ENCODE peak calls at places on chromosomes 6 and 20, in six cellular contexts. J is GM12878, Z is K562, S is SK-N-SH, V is H1, W is HepG2. K is an unnamed sample.

GRCh38 chr20:8524716-8525343 is 392.8 kb downstream of the PLCB1 start:
- DNase-seq in Z (no peak), S (no peak), J (no peak), W (no peak), V (no peak), K (no peak)

GRCh38 chr20:57713505-57713903 is 3.7 kb upstream of the PMEPA1 start:
- DNase-seq in W (no peak), V (no peak), S (no peak), J (no peak), Z (no peak), K (peak)

GRCh38 chr20:22531056-22531615 is 53.2 kb downstream of the FOXA2 start:
- DNase-seq in S (no peak), W (no peak), Z (no peak), V (no peak), J (no peak), K (no peak)

GRCh38 chr6:70651326-70651905 is 16.3 kb upstream of the SMAP1 start:
- DNase-seq in S (no peak), J (no peak), Z (no peak), W (no peak), V (no peak), K (no peak)

GRCh38 chr6:84763397-84764331 is 734 bp downstream of the TBX18 start:
- DNase-seq in W (no peak), V (no peak), Z (peak), J (no peak), S (peak), K (peak)

GRCh38 chr20:51404297-51405060 is 138.0 kb downstream of the NFATC2 start:
- DNase-seq in Z (no peak), V (no peak), W (no peak), J (peak), S (no peak), K (no peak)

GRCh38 chr6:26556263-26557070 is 18.3 kb downstream of the HMGN4 start:
- DNase-seq in V (no peak), W (peak), Z (peak), J (no peak), S (peak), K (peak)

GRCh38 chr6:24504642-24505586 is 10.1 kb downstream of the ALDH5A1 start:
- DNase-seq in J (no peak), W (peak), V (no peak), S (peak), Z (no peak), K (no peak)

GRCh38 chr6:7446644-7447325 is 57.2 kb downstream of the RIOK1 start:
- DNase-seq in W (peak), Z (no peak), J (no peak), V (no peak), S (no peak), K (no peak)

GRCh38 chr20:3764659-3765058 is 2.9 kb downstream of the ADISSP start:
- DNase-seq in S (no peak), Z (no peak), J (no peak), W (no peak), V (no peak), K (no peak)

GRCh38 chr20:36434383-36434782 is 106.9 kb upstream of the MYL9 start:
- DNase-seq in W (no peak), V (no peak), S (no peak), Z (no peak), J (no peak), K (no peak)

GRCh38 chr6:22794844-22795243 is 225.5 kb downstream of the HDGFL1 start:
- DNase-seq in V (no peak), J (no peak), W (no peak), Z (no peak), S (no peak), K (no peak)

GRCh38 chr6:79797912-79798311 is 149.4 kb downstream of the ELOVL4 start:
- DNase-seq in Z (no peak), V (no peak), S (no peak), J (no peak), W (no peak), K (no peak)

GRCh38 chr20:56400001-56400640 is 7.7 kb downstream of the CSTF1 start:
- DNase-seq in W (peak), V (no peak), J (peak), S (peak), Z (peak), K (peak)

GRCh38 chr6:53412751-53413150 is 64.0 kb upstream of the ELOVL5 start:
- DNase-seq in W (no peak), S (no peak), J (no peak), Z (no peak), V (no peak), K (no peak)

GRCh38 chr6:90194371-90194841 is 102.2 kb downstream of the BACH2 start:
- DNase-seq in W (no peak), Z (no peak), S (peak), J (no peak), V (no peak), K (no peak)

GRCh38 chr6:70108230-70108629 is 194.7 kb downstream of the COL9A1 start:
- DNase-seq in V (no peak), S (peak), W (peak), J (peak), Z (peak), K (no peak)

GRCh38 chr20:58905236-58905635 is 52.7 kb downstream of the GNAS start:
- DNase-seq in Z (no peak), J (no peak), S (no peak), V (no peak), W (no peak), K (no peak)

GRCh38 chr6:132712366-132712765 is 1.5 kb downstream of the VNN1 start:
- DNase-seq in W (no peak), V (no peak), S (no peak), J (no peak), Z (no peak), K (no peak)

GRCh38 chr20:3652646-3653596 is 10.3 kb downstream of the GFRA4 start:
- DNase-seq in J (no peak), V (no peak), Z (peak), W (no peak), S (no peak), K (peak)

GRCh38 chr6:124298682-124299081 is 495.0 kb downstream of the NKAIN2 start:
- DNase-seq in S (no peak), Z (no peak), V (no peak), W (no peak), J (no peak), K (no peak)

GRCh38 chr6:137717074-137718073 is 149.7 kb upstream of the TNFAIP3 start:
- DNase-seq in Z (no peak), V (no peak), J (no peak), W (no peak), S (no peak), K (no peak)

GRCh38 chr6:51569594-51569993 is 517.8 kb downstream of the PKHD1 start:
- DNase-seq in J (no peak), S (no peak), Z (no peak), V (no peak), W (no peak), K (no peak)

GRCh38 chr6:109867009-109867969 is 110.8 kb upstream of the GPR6 start:
- DNase-seq in J (no peak), V (no peak), S (no peak), Z (no peak), W (no peak), K (no peak)

GRCh38 chr6:111503660-111504059 is 20.6 kb upstream of the REV3L start:
- DNase-seq in S (peak), J (no peak), W (peak), Z (no peak), V (no peak), K (no peak)

GRCh38 chr6:109660526-109660925 is 30.5 kb downstream of the AK9 start:
- DNase-seq in S (no peak), W (no peak), J (no peak), V (no peak), Z (no peak), K (no peak)

GRCh38 chr6:89121934-89122333 is 4.1 kb upstream of the SRSF12 start:
- DNase-seq in S (no peak), W (no peak), V (no peak), J (no peak), Z (no peak), K (no peak)

GRCh38 chr6:63636516-63636968 is 940 bp downstream of the PHF3 start:
- DNase-seq in J (no peak), Z (peak), W (peak), S (peak), V (no peak), K (no peak)
- TF ChIP-seq GABPA in J (no peak), Z (no peak), W (no peak), S (no peak), V (no peak), K (no peak)

DNA sequence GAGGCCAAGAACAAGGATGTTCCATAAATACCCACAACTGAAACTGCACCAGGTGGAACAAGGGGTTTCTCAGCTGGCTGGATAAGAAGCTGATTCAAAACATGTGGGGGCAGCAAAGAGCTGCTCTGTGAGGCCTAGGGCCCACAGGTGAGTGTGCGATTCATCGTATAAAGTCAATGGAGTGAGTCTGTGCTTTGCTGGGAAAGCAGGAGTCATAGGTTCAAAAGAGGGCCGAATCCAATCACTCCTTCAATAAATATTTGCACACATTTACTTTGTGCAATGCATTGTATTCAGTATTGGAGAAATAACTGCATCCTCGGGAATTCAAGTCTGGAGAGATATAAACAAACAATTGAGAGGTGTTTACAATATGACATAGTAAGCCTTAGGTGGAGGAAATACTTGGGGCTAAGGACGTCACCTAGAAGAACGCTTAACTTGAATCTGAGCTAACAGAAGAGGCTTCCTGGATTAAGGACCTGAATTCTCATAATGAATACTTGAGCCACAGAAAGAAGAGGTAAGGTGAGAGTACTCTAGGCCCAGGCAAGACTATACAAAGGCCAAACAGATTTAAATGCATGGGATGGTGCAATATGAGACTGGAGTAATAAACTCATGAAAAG is 83.7 kb upstream of the TMEM30A start:
- DNase-seq in V (no peak), Z (no peak), W (peak), J (no peak), S (peak), K (no peak)
- TF ChIP-seq GABPA in V (no peak), Z (no peak), W (no peak), J (no peak), S (no peak), K (no peak)

GRCh38 chr20:54134445-54135220 is 39.2 kb downstream of the CYP24A1 start:
- DNase-seq in J (no peak), S (no peak), V (no peak), W (peak), Z (no peak), K (no peak)
- TF ChIP-seq GABPA in J (no peak), S (no peak), V (no peak), W (no peak), Z (no peak), K (no peak)

DNA sequence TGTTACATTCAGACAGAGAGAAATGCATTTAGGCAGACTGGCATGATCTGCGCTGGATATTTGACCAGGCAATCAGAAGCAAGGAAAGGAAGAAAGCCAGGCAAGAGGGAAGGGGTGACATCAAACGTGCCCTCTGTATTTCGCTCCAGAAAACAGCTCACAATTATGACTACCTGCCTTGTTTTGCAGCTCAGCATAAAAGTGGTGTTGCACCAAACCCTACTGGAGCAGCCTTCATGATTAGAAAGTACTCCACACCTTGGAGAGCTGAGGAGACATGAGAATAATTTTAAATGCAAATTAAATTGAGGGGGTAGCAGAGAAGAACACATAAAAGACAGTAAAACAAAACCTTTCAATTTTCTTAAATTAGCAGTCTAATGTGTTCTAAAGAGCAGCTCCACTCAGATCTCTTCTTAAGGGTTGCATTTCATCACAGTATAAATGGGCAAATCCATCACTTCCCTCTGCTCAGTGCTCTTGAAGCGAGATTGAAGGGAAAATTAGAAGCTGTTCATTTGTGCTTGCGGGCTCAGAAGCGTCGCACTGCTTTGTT is at the start of gene PHACTR1:
- DNase-seq in V (no peak), W (no peak), Z (no peak), J (no peak), S (no peak), K (no peak)
- TF ChIP-seq GABPA in V (no peak), W (no peak), Z (no peak), J (no peak), S (no peak), K (no peak)

DNA sequence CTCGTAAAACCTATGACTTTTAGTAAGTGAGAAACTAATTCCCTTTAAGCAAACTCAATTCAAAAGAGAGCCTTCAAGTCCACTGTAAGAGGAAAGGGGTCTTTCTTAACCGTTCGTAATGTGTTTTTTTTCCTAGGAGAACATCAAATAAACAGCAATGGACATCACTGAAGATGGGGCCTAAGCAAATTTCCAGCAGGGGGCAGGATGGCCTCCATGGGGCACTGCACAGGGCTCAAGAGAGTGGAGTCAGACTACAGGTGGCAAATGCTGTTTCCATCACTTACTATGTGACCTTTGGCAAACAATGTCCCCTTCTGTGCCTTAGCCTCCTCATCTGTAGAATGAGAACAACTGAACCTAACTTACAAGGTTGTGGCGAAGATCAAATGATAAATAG is 88.7 kb downstream of the ARHGAP18 start:
- DNase-seq in Z (no peak), S (no peak), J (no peak), V (no peak), W (peak), K (no peak)
- TF ChIP-seq GABPA in Z (no peak), S (no peak), J (no peak), V (no peak), W (no peak), K (no peak)

GRCh38 chr6:159463440-159463839 is 229.6 kb downstream of the SOD2 start:
- DNase-seq in V (no peak), W (no peak), J (no peak), S (peak), Z (no peak), K (no peak)

GRCh38 chr6:159462446-159462845 is 230.6 kb downstream of the SOD2 start:
- DNase-seq in S (no peak), J (no peak), V (no peak), W (no peak), Z (no peak), K (no peak)

GRCh38 chr6:159461998-159462397 is 231.0 kb downstream of the SOD2 start:
- DNase-seq in V (no peak), J (no peak), Z (no peak), W (no peak), S (no peak), K (no peak)

GRCh38 chr6:159460476-159460875 is 232.6 kb downstream of the SOD2 start:
- DNase-seq in W (no peak), Z (no peak), S (no peak), V (no peak), J (no peak), K (no peak)

GRCh38 chr6:159461266-159461665 is 231.8 kb downstream of the SOD2 start:
- DNase-seq in V (no peak), W (no peak), J (no peak), Z (no peak), S (no peak), K (no peak)
- TF ChIP-seq GABPA in V (no peak), W (no peak), J (no peak), Z (no peak), S (no peak), K (no peak)